ENCODE peak calls at places on chromosomes 7 and 10, in nine cellular contexts. P, O, H, A, B, J, X, Y and F are unnamed samples.

GRCh38 chr10:3542185-3542611 is 242.8 kb downstream of the KLF6 start:
- DNase-seq in P (no peak), O (peak), H (peak), A (no peak), B (peak), J (no peak), X (peak), Y (no peak), F (no peak)

GRCh38 chr7:112892263-112892662 is 102.1 kb upstream of the TMEM168 start:
- DNase-seq in P (no peak), O (peak), H (peak), A (peak), B (peak), J (no peak), X (peak), Y (no peak), F (no peak)

GRCh38 chr7:111091623-111092370 is 870 bp downstream of the LRRN3 start:
- DNase-seq in P (no peak), O (peak), H (no peak), A (no peak), B (no peak), J (no peak), X (no peak), Y (no peak), F (no peak)

GRCh38 chr7:92806496-92806895 is 29.9 kb downstream of the CDK6 start:
- DNase-seq in P (no peak), O (no peak), H (no peak), A (no peak), B (no peak), J (no peak), X (no peak), Y (no peak), F (no peak)

GRCh38 chr7:95180-95862 is 97.0 kb upstream of the FAM20C start:
- DNase-seq in P (no peak), O (no peak), H (peak), A (no peak), B (peak), J (no peak), X (peak), Y (no peak), F (no peak)

GRCh38 chr10:124524991-124525653 is 63.5 kb downstream of the LHPP start:
- DNase-seq in P (peak), O (no peak), H (peak), A (peak), B (no peak), J (no peak), X (peak), Y (no peak), F (no peak)

GRCh38 chr10:69042838-69043237 is 45.1 kb upstream of the SRGN start:
- DNase-seq in P (no peak), O (no peak), H (no peak), A (no peak), B (no peak), J (no peak), X (no peak), Y (no peak), F (no peak)

GRCh38 chr7:11726251-11727155 is 105.5 kb downstream of the THSD7A start:
- DNase-seq in P (no peak), O (peak), H (peak), A (peak), B (no peak), J (no peak), X (no peak), Y (no peak), F (no peak)

GRCh38 chr7:135558337-135558767 is 635 bp downstream of the NUP205 start:
- DNase-seq in P (peak), O (peak), H (peak), A (peak), B (peak), J (peak), X (peak), Y (peak), F (peak)

GRCh38 chr7:142519077-142519789 is 230.0 kb upstream of the PRSS1 start:
- DNase-seq in P (no peak), O (no peak), H (no peak), A (no peak), B (no peak), J (no peak), X (peak), Y (no peak), F (no peak)

GRCh38 chr7:105352018-105352612 is 36.6 kb downstream of the SRPK2 start:
- DNase-seq in P (no peak), O (peak), H (peak), A (peak), B (peak), J (peak), X (peak), Y (peak), F (no peak)

GRCh38 chr7:114931656-114932011 is 9.7 kb downstream of the MDFIC start:
- DNase-seq in P (no peak), O (no peak), H (no peak), A (no peak), B (no peak), J (no peak), X (no peak), Y (no peak), F (no peak)

GRCh38 chr10:43921881-43922280 is 273.2 kb upstream of the ZNF32 start:
- DNase-seq in P (no peak), O (no peak), H (no peak), A (no peak), B (no peak), J (no peak), X (no peak), Y (no peak), F (no peak)

GRCh38 chr7:7018290-7018689 is 164.1 kb upstream of the C1GALT1 start:
- DNase-seq in P (no peak), O (no peak), H (no peak), A (no peak), B (peak), J (no peak), X (no peak), Y (no peak), F (no peak)